ENCODE peak calls at places on chromosomes 2 and 18, in four cellular contexts. G is T-helper 9 cell; H is NCI-H1694; K is effector CD4-positive, alpha-beta T cell. S is an unnamed sample.
A peak's percentile ranks its signal among the peaks of the same experiment; 100 is the strongest.

GRCh38 chr2:219142329-219142728 is 18.3 kb downstream of the NHEJ1 start:
- DNase-seq in H (no peak), K (no peak), G (no peak), S (no peak)

GRCh38 chr18:26863122-26863879 is 2.2 kb downstream of the AQP4 start:
- DNase-seq in K (no peak), G (no peak), H (peak; percentile 46), S (no peak)

GRCh38 chr2:40128796-40129195 is 323.1 kb downstream of the SLC8A1 start:
- DNase-seq in K (no peak), G (no peak), H (no peak), S (no peak)

GRCh38 chr2:202278944-202279343 is 13.4 kb downstream of the NOP58 start:
- DNase-seq in G (no peak), H (peak; percentile 37), K (no peak), S (no peak)

GRCh38 chr2:160033732-160034392 is 28.6 kb downstream of the PLA2R1 start:
- DNase-seq in K (no peak), H (no peak), G (no peak), S (no peak)

GRCh38 chr2:141555876-141556470 is 574.8 kb downstream of the LRP1B start:
- DNase-seq in G (no peak), K (no peak), H (no peak), S (no peak)

GRCh38 chr2:238553159-238553558 is 126.4 kb downstream of the ASB1 start:
- DNase-seq in H (no peak), G (no peak), K (no peak), S (no peak)

GRCh38 chr18:48680871-48681270 is 142.0 kb downstream of the CTIF start:
- DNase-seq in K (no peak), G (no peak), H (no peak), S (no peak)

GRCh38 chr2:73081181-73081671 is 9.7 kb upstream of the SFXN5 start:
- DNase-seq in G (no peak), K (no peak), H (no peak), S (no peak)

GRCh38 chr2:10240161-10240681 is 62.5 kb upstream of the HPCAL1 start:
- DNase-seq in K (no peak), H (no peak), G (no peak), S (no peak)

GRCh38 chr18:67131498-67131897 is 385.0 kb downstream of the DSEL start:
- DNase-seq in K (no peak), G (no peak), H (no peak), S (no peak)

GRCh38 chr2:198615972-198616371 is 811.6 kb downstream of the PLCL1 start:
- DNase-seq in H (no peak), K (no peak), G (no peak), S (no peak)

GRCh38 chr2:191539068-191539467 is 138.9 kb upstream of the NABP1 start:
- DNase-seq in K (no peak), G (peak; percentile 2), H (peak; percentile 46), S (no peak)

GRCh38 chr18:27707201-27707600 is 469.7 kb downstream of the CDH2 start:
- DNase-seq in H (no peak), K (no peak), G (no peak), S (no peak)

GRCh38 chr18:5295981-5296705 is 617 bp upstream of the ZBTB14 start:
- DNase-seq in G (peak; percentile 96), K (peak; percentile 91), H (peak; percentile 80), S (peak; percentile 90)

GRCh38 chr2:26521054-26521912 is 43.4 kb upstream of the OTOF start:
- DNase-seq in K (no peak), G (no peak), H (peak; percentile 33), S (no peak)

GRCh38 chr2:214731008-214731407 is 78.5 kb downstream of the BARD1 start:
- DNase-seq in H (no peak), G (no peak), K (no peak), S (no peak)

GRCh38 chr2:195411219-195411687 is 245.8 kb upstream of the SLC39A10 start:
- DNase-seq in H (no peak), K (no peak), G (no peak), S (no peak)

GRCh38 chr2:238142382-238143205 is 4.1 kb downstream of the KLHL30 start:
- DNase-seq in G (no peak), K (no peak), H (no peak), S (no peak)

GRCh38 chr2:234363011-234363487 is 133.8 kb downstream of the ARL4C start:
- DNase-seq in G (no peak), H (no peak), K (no peak), S (no peak)